ENCODE peak calls at places on chromosomes 7 and 10, in nine cellular contexts. V is lower lobe of right lung, L is suprapubic skin, J is IMR-90, Z is Peyer's patch, I is endothelial cell, X is body of pancreas, F is A549, T is breast epithelium. Q is an unnamed sample.

GRCh38 chr10:99945286-99945685 is 64.5 kb downstream of the DNMBP start:
- DNase-seq in V (no peak), L (no peak), J (peak; percentile 93), Z (no peak), I (no peak), X (peak; percentile 87), F (peak; percentile 60), T (no peak), Q (no peak)

GRCh38 chr10:110788620-110789385 is 82.9 kb upstream of the PDCD4 start:
- DNase-seq in V (no peak), L (no peak), J (no peak), Z (no peak), I (no peak), X (no peak), F (no peak), T (no peak), Q (no peak)

GRCh38 chr10:28503114-28503513 is 29.8 kb upstream of the WAC start:
- DNase-seq in V (no peak), L (no peak), J (no peak), Z (no peak), I (no peak), X (peak; percentile 59), F (no peak), T (no peak), Q (no peak)

GRCh38 chr7:80095545-80095944 is 39.1 kb upstream of the GNAI1 start:
- DNase-seq in V (no peak), L (no peak), J (peak; percentile 29), Z (no peak), I (no peak), X (no peak), F (no peak), T (no peak), Q (no peak)

GRCh38 chr7:100583132-100584045 is 2.5 kb downstream of the LRCH4 start:
- DNase-seq in V (peak; percentile 87), L (no peak), J (peak; percentile 67), Z (peak; percentile 95), I (peak; percentile 50), X (peak; percentile 47), F (no peak), T (no peak), Q (no peak)

GRCh38 chr10:102505462-102506115 is 1.8 kb downstream of the SUFU start:
- DNase-seq in V (no peak), L (no peak), J (no peak), Z (no peak), I (no peak), X (peak; percentile 33), F (no peak), T (no peak), Q (no peak)

GRCh38 chr7:78379148-78379547 is 580.6 kb downstream of the PHTF2 start:
- DNase-seq in V (no peak), L (no peak), J (peak; percentile 68), Z (no peak), I (no peak), X (no peak), F (no peak), T (no peak), Q (no peak)

GRCh38 chr10:9869777-9870176 is 1147.9 kb upstream of the CELF2 start:
- DNase-seq in V (no peak), L (no peak), J (no peak), Z (no peak), I (no peak), X (no peak), F (no peak), T (no peak), Q (no peak)

GRCh38 chr7:157784114-157784835 is 447.5 kb downstream of the DNAJB6 start:
- DNase-seq in V (no peak), L (no peak), J (no peak), Z (no peak), I (no peak), X (no peak), F (no peak), T (no peak), Q (no peak)

GRCh38 chr7:73342645-73343044 is 14.7 kb downstream of the FKBP6 start:
- DNase-seq in V (no peak), L (no peak), J (peak; percentile 69), Z (no peak), I (peak; percentile 25), X (peak; percentile 44), F (peak; percentile 46), T (no peak), Q (no peak)

GRCh38 chr7:32062150-32062549 is 8.1 kb downstream of the PDE1C start:
- DNase-seq in V (peak; percentile 55), L (no peak), J (peak; percentile 30), Z (no peak), I (peak; percentile 83), X (peak; percentile 31), F (peak; percentile 78), T (no peak), Q (no peak)

GRCh38 chr7:140048989-140049338 is 13.8 kb downstream of the PARP12 start:
- DNase-seq in V (no peak), L (no peak), J (no peak), Z (no peak), I (no peak), X (no peak), F (no peak), T (no peak), Q (no peak)

GRCh38 chr7:140048138-140048537 is 14.6 kb downstream of the PARP12 start:
- DNase-seq in V (no peak), L (no peak), J (no peak), Z (no peak), I (no peak), X (no peak), F (no peak), T (no peak), Q (no peak)

GRCh38 chr7:140049339-140050024 is 13.3 kb downstream of the PARP12 start:
- DNase-seq in V (no peak), L (no peak), J (no peak), Z (no peak), I (peak; percentile 25), X (no peak), F (no peak), T (no peak), Q (no peak)

GRCh38 chr7:140051822-140052221 is 10.9 kb downstream of the PARP12 start:
- DNase-seq in V (no peak), L (no peak), J (no peak), Z (no peak), I (no peak), X (no peak), F (no peak), T (no peak), Q (no peak)

GRCh38 chr7:140050100-140050499 is 12.7 kb downstream of the PARP12 start:
- DNase-seq in V (no peak), L (no peak), J (no peak), Z (no peak), I (no peak), X (no peak), F (no peak), T (no peak), Q (no peak)
- TF ChIP-seq CTCF in V (no peak), L (no peak), J (no peak), Z (no peak), I (no peak), X (no peak), F (no peak), T (no peak), Q (no peak)

DNA sequence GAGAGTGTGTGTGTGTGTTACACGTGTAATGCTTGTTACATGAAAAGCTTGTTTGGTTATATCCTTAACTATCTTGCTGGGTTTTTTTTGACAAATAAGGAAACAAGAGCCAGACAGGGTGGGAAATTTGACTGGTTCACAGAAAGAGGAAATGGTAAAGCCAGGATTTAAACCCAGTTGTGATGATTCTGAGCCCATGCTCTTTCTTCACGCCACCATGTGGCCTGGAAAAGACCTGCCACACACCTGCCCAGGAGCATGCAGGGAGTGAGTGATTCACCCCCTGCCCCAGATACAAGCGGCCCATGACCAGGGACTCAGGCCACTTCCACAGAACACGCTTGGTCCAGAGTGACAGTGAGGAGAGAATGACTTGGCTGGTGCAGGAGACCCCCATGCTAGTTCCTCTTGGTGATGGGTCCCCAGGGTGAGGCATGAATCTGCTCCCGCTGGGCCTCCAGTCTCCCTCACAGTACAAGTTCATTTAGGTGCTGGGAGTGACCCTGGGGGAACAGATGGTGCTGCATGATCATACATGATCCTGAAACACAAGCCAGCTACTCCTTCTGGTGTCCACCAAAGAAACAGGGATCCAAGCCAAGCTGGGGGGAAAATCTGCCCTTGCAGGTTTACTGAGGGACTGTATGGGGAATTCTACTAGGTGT is 21.0 kb upstream of the EIF5AL1 start:
- DNase-seq in V (no peak), L (no peak), J (no peak), Z (no peak), I (no peak), X (no peak), F (no peak), T (no peak), Q (no peak)
- TF ChIP-seq CTCF in V (no peak), L (no peak), J (no peak), Z (no peak), I (no peak), X (no peak), F (no peak), T (no peak), Q (no peak)

GRCh38 chr7:47561715-47562446 is 20.0 kb downstream of the TNS3 start:
- DNase-seq in V (no peak), L (no peak), J (no peak), Z (no peak), I (no peak), X (no peak), F (no peak), T (no peak), Q (no peak)

GRCh38 chr7:47556511-47557180 is 25.3 kb downstream of the TNS3 start:
- DNase-seq in V (no peak), L (no peak), J (no peak), Z (no peak), I (no peak), X (no peak), F (no peak), T (no peak), Q (no peak)

GRCh38 chr7:47557317-47557985 is 24.5 kb downstream of the TNS3 start:
- DNase-seq in V (no peak), L (no peak), J (peak; percentile 57), Z (no peak), I (no peak), X (no peak), F (peak; percentile 86), T (no peak), Q (no peak)

GRCh38 chr7:47559306-47560220 is 22.3 kb downstream of the TNS3 start:
- DNase-seq in V (no peak), L (no peak), J (no peak), Z (no peak), I (no peak), X (no peak), F (no peak), T (no peak), Q (no peak)

GRCh38 chr7:47557986-47558670 is 23.8 kb downstream of the TNS3 start:
- DNase-seq in V (no peak), L (no peak), J (no peak), Z (no peak), I (no peak), X (no peak), F (no peak), T (no peak), Q (no peak)
- TF ChIP-seq CTCF in V (no peak), L (no peak), J (no peak), Z (no peak), I (no peak), X (no peak), F (no peak), T (no peak), Q (no peak)

DNA sequence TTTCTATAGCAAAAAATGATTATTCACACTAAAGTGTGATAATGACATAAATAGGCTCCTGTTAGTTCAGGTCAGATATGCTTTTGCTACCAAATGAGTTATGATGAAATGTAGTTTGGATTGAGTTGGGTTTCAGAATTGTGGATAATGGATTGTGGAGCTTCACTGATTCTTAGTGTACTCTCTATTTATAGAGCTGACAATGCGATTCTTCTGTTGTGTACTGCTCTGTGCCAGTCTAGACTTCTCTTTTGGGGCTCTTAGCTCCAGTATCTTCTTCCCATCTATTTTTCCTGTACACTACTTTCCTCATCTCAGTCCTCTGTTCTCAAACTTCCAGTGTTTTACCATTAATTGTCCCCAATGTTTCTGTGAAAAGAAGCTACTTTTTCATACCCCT is 7.5 kb downstream of the STMP1 start:
- DNase-seq in V (no peak), L (no peak), J (no peak), Z (no peak), I (no peak), X (no peak), F (no peak), T (no peak), Q (no peak)
- TF ChIP-seq CTCF in V (no peak), L (no peak), J (no peak), Z (no peak), I (no peak), X (no peak), F (no peak), T (no peak), Q (no peak)